ENCODE peak calls at places on chromosome 4, in four cellular contexts. P is H9, G is Karpas-422, L is IMR-90. T is an unnamed sample.

GRCh38 chr4:40196724-40197281 is at the start of gene RHOH:
- DNase-seq in P (no peak), G (peak), L (no peak), T (peak)

GRCh38 chr4:153112071-153112460 is 92.2 kb upstream of the TRIM2 start:
- DNase-seq in P (no peak), G (no peak), L (no peak), T (peak)

GRCh38 chr4:82833696-82834313 is 35.2 kb upstream of the SCD5 start:
- DNase-seq in P (no peak), G (no peak), L (peak), T (no peak)

GRCh38 chr4:74320559-74321118 is 12.4 kb downstream of the EPGN start:
- DNase-seq in P (peak), G (peak), L (peak), T (peak)

GRCh38 chr4:7324651-7325121 is 110.0 kb downstream of the PSAPL1 start:
- DNase-seq in P (no peak), G (no peak), L (no peak), T (no peak)

GRCh38 chr4:120977435-120977997 is 55.0 kb upstream of the PRDM5 start:
- DNase-seq in P (peak), G (peak), L (peak), T (peak)

GRCh38 chr4:2186133-2186864 is 55.6 kb downstream of the HAUS3 start:
- DNase-seq in P (peak), G (no peak), L (peak), T (peak)

GRCh38 chr4:94516067-94516466 is 64.3 kb downstream of the PDLIM5 start:
- DNase-seq in P (no peak), G (no peak), L (peak), T (no peak)

GRCh38 chr4:98476891-98477290 is 181.5 kb downstream of the TSPAN5 start:
- DNase-seq in P (no peak), G (peak), L (no peak), T (no peak)

GRCh38 chr4:141028024-141028529 is 105.2 kb downstream of the RNF150 start:
- DNase-seq in P (no peak), G (no peak), L (peak), T (no peak)

GRCh38 chr4:13481569-13481968 is 2.6 kb downstream of the RAB28 start:
- DNase-seq in P (no peak), G (peak), L (peak), T (no peak)

GRCh38 chr4:89469512-89469911 is 161.9 kb upstream of the GPRIN3 start:
- DNase-seq in P (no peak), G (no peak), L (peak), T (no peak)
- H2AFZ ChIP-seq in P (no peak), G (no peak), L (no peak), T (no peak)

DNA sequence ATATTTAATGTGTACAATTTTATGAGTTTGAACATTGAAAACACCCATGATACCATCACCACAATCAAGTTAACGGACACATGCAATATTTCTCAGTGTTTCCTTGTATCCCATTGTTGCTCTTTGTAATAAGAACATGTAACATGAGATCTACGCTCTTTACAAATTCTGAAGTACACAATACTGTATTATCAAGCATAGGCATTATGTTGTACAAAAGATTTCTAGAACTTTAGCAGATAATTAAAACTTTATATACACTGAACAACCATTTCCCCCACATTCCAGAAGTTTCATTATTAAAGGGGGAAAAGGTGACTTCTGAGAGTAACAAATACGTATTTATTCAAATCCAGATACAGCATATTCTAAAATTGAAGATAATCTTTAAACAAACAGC is 114.5 kb downstream of the SLC10A7 start:
- DNase-seq in P (no peak), G (no peak), L (no peak), T (no peak)
- H2AFZ ChIP-seq in P (no peak), G (no peak), L (no peak), T (no peak)

DNA sequence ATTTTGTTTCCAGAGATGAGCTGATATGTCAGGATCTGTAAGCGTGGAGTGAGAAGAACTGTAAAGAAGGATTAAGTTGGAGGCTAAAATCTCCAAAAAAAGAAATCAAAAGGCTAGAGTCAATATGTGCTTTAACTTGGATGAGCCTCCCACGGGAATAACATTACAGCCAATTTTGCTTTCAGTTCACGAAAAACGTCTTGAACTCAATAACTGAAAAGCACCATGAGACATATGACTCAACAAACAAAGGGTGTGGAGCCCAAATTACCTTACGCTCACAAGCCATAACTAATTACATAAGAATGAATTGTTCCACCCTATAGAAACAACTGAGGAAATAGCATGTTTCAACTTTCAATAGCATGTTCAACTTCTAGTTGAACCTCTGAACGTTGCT is 22.3 kb downstream of the TMPRSS11D start:
- DNase-seq in P (no peak), G (no peak), L (no peak), T (no peak)
- H2AFZ ChIP-seq in P (no peak), G (no peak), L (no peak), T (no peak)

DNA sequence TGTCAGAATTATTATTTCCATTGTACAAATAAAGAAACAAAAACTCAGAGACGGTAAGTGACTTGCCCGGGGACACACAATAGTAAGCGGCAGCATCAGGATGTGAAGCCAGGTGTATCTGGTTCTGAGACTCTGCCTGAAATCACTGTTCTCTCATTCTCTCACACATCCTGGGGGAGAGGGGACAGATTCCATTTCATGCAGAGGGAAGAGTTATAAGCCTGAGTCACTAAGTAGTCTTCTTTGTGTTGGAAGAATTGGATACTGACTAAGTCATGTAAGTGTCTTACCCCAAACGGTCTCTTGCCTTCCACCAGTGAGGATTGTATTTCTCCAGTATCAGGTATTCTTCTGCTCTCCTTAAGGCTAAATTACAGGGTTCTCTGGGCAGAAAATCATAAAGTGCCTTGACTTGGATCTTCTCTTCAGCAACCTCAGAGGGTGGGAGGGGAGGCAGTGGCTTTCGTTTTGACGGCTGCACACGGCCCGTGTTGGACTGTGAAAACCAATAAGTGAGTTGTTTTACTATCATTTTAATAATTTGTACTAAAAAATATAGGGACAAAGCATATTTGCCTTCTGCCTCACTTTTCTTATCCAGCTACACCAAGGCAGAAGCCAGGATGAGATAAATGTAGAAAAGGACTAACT is 21.9 kb downstream of the TXK start:
- DNase-seq in P (no peak), G (no peak), L (peak), T (no peak)
- H2AFZ ChIP-seq in P (peak), G (no peak), L (no peak), T (no peak)

DNA sequence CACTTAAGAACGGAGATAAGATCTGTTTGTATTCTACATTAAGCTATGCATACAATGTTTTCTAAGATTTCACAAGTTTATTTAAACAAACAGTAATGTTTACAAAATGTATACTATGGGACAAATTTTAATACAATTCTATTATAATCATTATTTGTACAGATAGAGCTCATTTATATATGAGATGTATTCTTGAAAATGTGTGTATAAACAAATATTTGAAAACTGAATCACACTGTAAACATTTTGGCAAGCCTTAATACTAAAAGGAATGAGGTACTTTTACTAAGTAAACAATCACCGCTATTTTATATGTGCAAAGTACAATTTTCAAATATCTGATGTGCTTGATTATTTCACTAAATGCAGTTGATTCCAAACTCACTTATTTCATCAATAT is 119.2 kb upstream of the MAB21L2 start:
- DNase-seq in P (no peak), G (no peak), L (peak), T (no peak)
- H2AFZ ChIP-seq in P (no peak), G (no peak), L (no peak), T (no peak)